ENCODE peak calls at places on chromosomes 11 and 22, in ten cellular contexts. T is RWPE1; A is heart right ventricle; Y is SK-N-DZ; J is activated gamma-delta T cell treated with Interleukin-2 at 50 U/mL for 16 hours; E is effector memory CD4-positive, alpha-beta T cell; Z is SJSA1; U is non-pigmented ciliary epithelial cell; I is activated naive CD4-positive, alpha-beta T cell; D is HS-5. X is an unnamed sample.

GRCh38 chr22:39567135-39567946 is 3.2 kb upstream of the CACNA1I start:
- DNase-seq in E (no peak), J (peak), A (no peak), I (peak), T (no peak), U (no peak), Y (no peak), D (no peak), Z (no peak), X (no peak)

GRCh38 chr11:1708716-1709115 is 11.7 kb downstream of the KRTAP5-6 start:
- DNase-seq in I (no peak), Z (no peak), J (no peak), Y (no peak), A (no peak), U (no peak), E (no peak), T (no peak), D (no peak), X (no peak)

GRCh38 chr22:30000566-30000965 is 79.7 kb upstream of the HORMAD2 start:
- DNase-seq in I (no peak), D (no peak), U (no peak), Z (no peak), Y (no peak), T (no peak), E (no peak), A (no peak), J (no peak), X (no peak)

GRCh38 chr11:46247090-46247489 is 30.4 kb upstream of the CREB3L1 start:
- DNase-seq in D (no peak), Y (no peak), A (no peak), T (peak), U (no peak), I (no peak), J (no peak), E (no peak), Z (no peak), X (no peak)

GRCh38 chr11:35318977-35319925 is 100.1 kb downstream of the SLC1A2 start:
- DNase-seq in U (no peak), Z (no peak), E (no peak), Y (no peak), I (no peak), D (no peak), J (no peak), A (no peak), T (no peak), X (no peak)

GRCh38 chr11:1202154-1202775 is 20.6 kb upstream of the MUC5B start:
- DNase-seq in D (no peak), A (no peak), Z (no peak), T (no peak), J (no peak), E (no peak), Y (no peak), I (no peak), U (no peak), X (peak)

GRCh38 chr11:2089536-2090165 is 49.5 kb downstream of the IGF2 start:
- DNase-seq in I (no peak), Z (peak), E (no peak), Y (peak), U (no peak), J (no peak), T (peak), D (peak), A (no peak), X (no peak)

GRCh38 chr11:11505190-11505589 is 116.6 kb downstream of the GALNT18 start:
- DNase-seq in T (no peak), Y (no peak), D (no peak), Z (no peak), J (no peak), E (no peak), A (no peak), I (no peak), U (no peak), X (no peak)

GRCh38 chr11:102883132-102883531 is 8.3 kb upstream of the MMP12 start:
- DNase-seq in E (no peak), J (no peak), I (no peak), Y (no peak), T (no peak), A (no peak), Z (no peak), D (no peak), U (no peak), X (no peak)

GRCh38 chr11:134584706-134585445 is 172.8 kb upstream of the B3GAT1 start:
- DNase-seq in Z (no peak), A (peak), Y (no peak), U (no peak), I (no peak), E (no peak), D (no peak), J (no peak), T (no peak), X (no peak)

GRCh38 chr11:122202161-122202950 is 86.3 kb upstream of the BLID start:
- DNase-seq in T (no peak), I (no peak), J (no peak), A (no peak), Y (no peak), U (peak), Z (peak), D (peak), E (no peak), X (no peak)

GRCh38 chr11:96149743-96150555 is 193.0 kb downstream of the MAML2 start:
- DNase-seq in U (peak), A (no peak), T (no peak), I (no peak), J (no peak), Y (no peak), E (no peak), D (no peak), Z (no peak), X (no peak)

GRCh38 chr22:44676441-44677298 is 25.3 kb upstream of the PRR5 start:
- DNase-seq in U (no peak), D (no peak), J (no peak), Y (no peak), Z (no peak), E (no peak), T (no peak), I (no peak), A (no peak), X (no peak)

GRCh38 chr22:23926561-23926960 is 32.4 kb downstream of the MIF start:
- DNase-seq in Y (no peak), T (no peak), E (no peak), U (no peak), J (no peak), Z (no peak), I (no peak), D (no peak), A (no peak), X (no peak)

GRCh38 chr22:24938741-24939341 is 7.7 kb downstream of the LHFPL7 start:
- DNase-seq in I (no peak), D (no peak), Z (no peak), E (no peak), U (no peak), J (peak), T (peak), A (peak), Y (peak), X (peak)

X was measured in WERI-Rb-1.